ENCODE peak calls at places on chromosomes 16 and 17, in four cellular contexts. R is transverse colon, U is lung, I is AG04450. M is an unnamed sample.

GRCh38 chr17:5772720-5773119 is 188.4 kb upstream of the NLRP1 start:
- DNase-seq in R (no peak), U (no peak), I (no peak), M (no peak)

GRCh38 chr16:3520398-3520797 is 19.6 kb downstream of the CLUAP1 start:
- DNase-seq in R (no peak), U (no peak), I (peak; percentile 66), M (no peak)

GRCh38 chr16:10876305-10876704 is 697 bp upstream of the CIITA start:
- DNase-seq in R (no peak), U (no peak), I (no peak), M (no peak)

GRCh38 chr17:41710472-41711090 is 1.6 kb upstream of the GAST start:
- DNase-seq in R (no peak), U (no peak), I (no peak), M (no peak)

GRCh38 chr16:67088551-67088950 is 21.2 kb upstream of the PHAF1 start:
- DNase-seq in R (no peak), U (no peak), I (no peak), M (no peak)

GRCh38 chr16:3282103-3282746 is 1.1 kb upstream of the ZNF263 start:
- DNase-seq in R (no peak), U (no peak), I (no peak), M (no peak)

GRCh38 chr16:81779540-81780320 is 639 bp downstream of the PLCG2 start:
- DNase-seq in R (peak; percentile 50), U (peak; percentile 51), I (no peak), M (no peak)

GRCh38 chr17:45777388-45777787 is 6.7 kb upstream of the CRHR1 start:
- DNase-seq in R (no peak), U (no peak), I (no peak), M (no peak)

GRCh38 chr16:84975066-84975465 is 36.3 kb downstream of the ZDHHC7 start:
- DNase-seq in R (no peak), U (no peak), I (no peak), M (no peak)

GRCh38 chr16:55078153-55078552 is 147.5 kb downstream of the IRX5 start:
- DNase-seq in R (no peak), U (no peak), I (no peak), M (no peak)

GRCh38 chr16:89864421-89864820 is 9.0 kb upstream of the TCF25 start:
- DNase-seq in R (no peak), U (no peak), I (no peak), M (no peak)

GRCh38 chr17:78226752-78227454 is 4.5 kb upstream of the TMEM235 start:
- DNase-seq in R (peak; percentile 25), U (no peak), I (no peak), M (no peak)

GRCh38 chr17:81482673-81483072 is 29.9 kb downstream of the ACTG1 start:
- DNase-seq in R (no peak), U (no peak), I (no peak), M (no peak)

GRCh38 chr17:2854662-2855061 is 58.4 kb downstream of the RAP1GAP2 start:
- DNase-seq in R (peak; percentile 41), U (no peak), I (no peak), M (no peak)

GRCh38 chr16:78437352-78437968 is 338.0 kb downstream of the WWOX start:
- DNase-seq in R (peak; percentile 15), U (no peak), I (no peak), M (peak; percentile 43)

GRCh38 chr16:67530013-67530939 is 1.6 kb downstream of the RIPOR1 start:
- DNase-seq in R (peak; percentile 76), U (peak; percentile 67), I (no peak), M (peak; percentile 87)

GRCh38 chr16:10242916-10243315 is 60.7 kb upstream of the GRIN2A start:
- DNase-seq in R (no peak), U (no peak), I (no peak), M (no peak)

GRCh38 chr16:83715217-83715920 is 92.4 kb upstream of the HSBP1 start:
- DNase-seq in R (no peak), U (peak; percentile 60), I (no peak), M (no peak)

GRCh38 chr17:8954339-8954738 is 11.2 kb downstream of the PIK3R5 start:
- DNase-seq in R (peak; percentile 59), U (peak; percentile 65), I (no peak), M (peak; percentile 49)

GRCh38 chr16:65658339-65659275 is 536.7 kb upstream of the CDH11 start:
- DNase-seq in R (no peak), U (no peak), I (peak; percentile 44), M (no peak)

GRCh38 chr16:51762081-51762995 is 611.3 kb upstream of the SALL1 start:
- DNase-seq in R (peak; percentile 61), U (peak; percentile 63), I (peak; percentile 53), M (peak; percentile 87)

GRCh38 chr16:76705883-76706282 is 428.7 kb downstream of the CNTNAP4 start:
- DNase-seq in R (no peak), U (no peak), I (no peak), M (no peak)

GRCh38 chr17:9072626-9073339 is 51.5 kb downstream of the NTN1 start:
- DNase-seq in R (peak; percentile 35), U (peak; percentile 39), I (no peak), M (no peak)

GRCh38 chr16:30896203-30896889 is at the start of gene CTF1:
- DNase-seq in R (peak; percentile 62), U (peak; percentile 79), I (peak; percentile 78), M (peak; percentile 82)

GRCh38 chr17:45284176-45285140 is 22.6 kb upstream of the SPATA32 start:
- DNase-seq in R (no peak), U (no peak), I (no peak), M (no peak)

GRCh38 chr17:38430316-38430715 is 2.1 kb downstream of the ARHGAP23 start:
- DNase-seq in R (no peak), U (no peak), I (no peak), M (no peak)

GRCh38 chr17:27609606-27610303 is 21.2 kb upstream of the LGALS9 start:
- DNase-seq in R (peak; percentile 69), U (no peak), I (no peak), M (peak; percentile 70)

GRCh38 chr17:2363318-2363717 is 26.0 kb downstream of the SGSM2 start:
- DNase-seq in R (no peak), U (no peak), I (no peak), M (no peak)

GRCh38 chr17:19791918-19792317 is 43.8 kb upstream of the ALDH3A1 start:
- DNase-seq in R (no peak), U (no peak), I (no peak), M (no peak)

GRCh38 chr16:80056334-80056733 is 455.8 kb upstream of the MAF start:
- DNase-seq in R (no peak), U (no peak), I (no peak), M (no peak)

GRCh38 chr17:71470062-71470461 is 650.8 kb upstream of the SOX9 start:
- DNase-seq in R (no peak), U (no peak), I (no peak), M (no peak)

GRCh38 chr16:69399361-69399760 is 13.6 kb upstream of the TERF2 start:
- DNase-seq in R (no peak), U (no peak), I (no peak), M (no peak)

GRCh38 chr16:13005836-13006235 is 104.4 kb downstream of the SHISA9 start:
- DNase-seq in R (no peak), U (no peak), I (no peak), M (no peak)

GRCh38 chr16:79466111-79466510 is 134.4 kb downstream of the MAF start:
- DNase-seq in R (no peak), U (no peak), I (no peak), M (no peak)

GRCh38 chr17:73359987-73360410 is 48.2 kb upstream of the CDC42EP4 start:
- DNase-seq in R (peak; percentile 77), U (peak; percentile 74), I (no peak), M (peak; percentile 29)

GRCh38 chr16:78444-79145 is 570 bp downstream of the MPG start:
- DNase-seq in R (no peak), U (no peak), I (no peak), M (no peak)

GRCh38 chr16:56625943-56626654 is 518 bp downstream of the MT1E start:
- DNase-seq in R (peak; percentile 56), U (peak; percentile 29), I (no peak), M (peak; percentile 74)

GRCh38 chr16:19329932-19330331 is 44.4 kb downstream of the CLEC19A start:
- DNase-seq in R (no peak), U (no peak), I (no peak), M (no peak)

GRCh38 chr17:76561332-76561731 is 21.5 kb downstream of the PRCD start:
- DNase-seq in R (no peak), U (no peak), I (no peak), M (no peak)
- H3K27ac ChIP-seq in R (peak overlapping the region; percentile 51), U (peak overlapping the region; percentile 32), I (peak overlapping the region; percentile 43), M (peak overlapping the region; percentile 31)

GRCh38 chr16:23521965-23522364 is 11.7 kb upstream of the GGA2 start:
- DNase-seq in R (no peak), U (no peak), I (no peak), M (no peak)

GRCh38 chr16:23521037-23521743 is 10.9 kb upstream of the GGA2 start:
- DNase-seq in R (no peak), U (no peak), I (no peak), M (no peak)

GRCh38 chr16:23520500-23520899 is 10.2 kb upstream of the GGA2 start:
- DNase-seq in R (no peak), U (no peak), I (no peak), M (no peak)

GRCh38 chr16:23518435-23518891 is 8.2 kb upstream of the GGA2 start:
- DNase-seq in R (no peak), U (no peak), I (no peak), M (no peak)

GRCh38 chr16:23519282-23519681 is 9.0 kb upstream of the GGA2 start:
- DNase-seq in R (no peak), U (no peak), I (no peak), M (no peak)
- H3K4me3 ChIP-seq in R (no peak overlapping the region), U (no peak overlapping the region), I (no peak overlapping the region), M (no peak overlapping the region)

DNA sequence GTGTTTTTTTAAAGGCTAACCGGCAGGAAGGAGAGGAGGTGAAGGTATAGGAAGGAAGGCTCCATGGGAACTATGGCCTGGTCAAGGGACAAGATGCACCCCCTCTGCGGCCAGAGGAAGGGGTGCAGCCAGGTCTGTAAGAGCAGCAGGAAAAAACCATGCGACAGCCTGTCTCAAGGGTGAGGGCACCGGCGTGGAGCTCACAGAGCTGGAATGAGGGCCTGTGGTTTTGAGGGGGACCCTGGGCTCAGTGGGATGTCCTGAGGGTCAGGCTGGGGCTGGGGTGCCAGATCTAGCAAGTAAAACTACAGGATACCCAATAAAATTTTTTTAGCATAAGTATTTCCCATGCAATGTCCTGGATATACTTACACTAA is 539 bp upstream of the MLST8 start:
- DNase-seq in R (no peak), U (no peak), I (no peak), M (no peak)
- H3K27ac ChIP-seq in R (peak overlapping the region; percentile 99), U (peak overlapping the region; percentile 98), I (peak overlapping the region; percentile 52), M (peak overlapping the region; percentile 98)

GRCh38 chr17:16001498-16001897 is 1.9 kb downstream of the TTC19 start:
- DNase-seq in R (no peak), U (no peak), I (no peak), M (no peak)
- H3K4me3 ChIP-seq in R (peak overlapping the region; percentile 71), U (no peak overlapping the region), I (no peak overlapping the region), M (no peak overlapping the region)

GRCh38 chr16:24995469-24995868 is 19.7 kb downstream of the ARHGAP17 start:
- DNase-seq in R (no peak), U (no peak), I (no peak), M (no peak)
- H3K27ac ChIP-seq in R (peak overlapping the region; percentile 51), U (no peak overlapping the region), I (peak overlapping the region; percentile 57), M (no peak overlapping the region)

M was measured in testis.